ENCODE peak calls at places on chromosomes 16 and 17, in eight cellular contexts. E, J, T, X, Y, V, C and L are unnamed samples.

GRCh38 chr17:77491921-77492445 is 351.2 kb downstream of the SEC14L1 start:
- DNase-seq in E (no peak), J (no peak), T (no peak), X (no peak), Y (no peak), V (no peak), C (no peak), L (no peak)

GRCh38 chr17:49496183-49496865 is 1.2 kb downstream of the NGFR start:
- DNase-seq in E (peak), J (peak), T (peak), X (peak), Y (peak), V (peak), C (peak), L (no peak)

GRCh38 chr17:45787656-45788055 is 3.5 kb downstream of the CRHR1 start:
- DNase-seq in E (no peak), J (no peak), T (no peak), X (no peak), Y (no peak), V (no peak), C (no peak), L (no peak)

GRCh38 chr16:70809392-70810060 is 8.6 kb upstream of the VAC14 start:
- DNase-seq in E (no peak), J (no peak), T (no peak), X (no peak), Y (no peak), V (no peak), C (no peak), L (no peak)

GRCh38 chr17:50270430-50271172 is 3.7 kb upstream of the TMEM92 start:
- DNase-seq in E (no peak), J (no peak), T (no peak), X (peak), Y (peak), V (peak), C (no peak), L (no peak)

GRCh38 chr17:3157218-3157617 is 29.9 kb upstream of the OR1G1 start:
- DNase-seq in E (no peak), J (no peak), T (no peak), X (no peak), Y (no peak), V (no peak), C (no peak), L (no peak)

GRCh38 chr16:30092373-30093010 is 768 bp upstream of the TBX6 start:
- DNase-seq in E (peak), J (peak), T (peak), X (peak), Y (peak), V (peak), C (no peak), L (peak)

GRCh38 chr16:83336630-83337029 is 471.1 kb upstream of the HSBP1 start:
- DNase-seq in E (no peak), J (no peak), T (no peak), X (peak), Y (no peak), V (no peak), C (no peak), L (no peak)

GRCh38 chr17:47707056-47707791 is 13.3 kb downstream of the TBKBP1 start:
- DNase-seq in E (no peak), J (no peak), T (no peak), X (peak), Y (no peak), V (no peak), C (no peak), L (no peak)

GRCh38 chr16:88468289-88469129 is 15.4 kb downstream of the ZFPM1 start:
- DNase-seq in E (peak), J (no peak), T (no peak), X (no peak), Y (peak), V (no peak), C (no peak), L (no peak)

GRCh38 chr17:66843606-66844005 is 8.7 kb downstream of the CACNG5 start:
- DNase-seq in E (no peak), J (no peak), T (no peak), X (no peak), Y (no peak), V (no peak), C (no peak), L (no peak)

GRCh38 chr17:37019117-37019744 is 70.5 kb downstream of the AATF start:
- DNase-seq in E (peak), J (no peak), T (no peak), X (no peak), Y (no peak), V (no peak), C (no peak), L (no peak)

GRCh38 chr17:3535253-3535995 is 22.2 kb downstream of the TRPV3 start:
- DNase-seq in E (peak), J (peak), T (no peak), X (peak), Y (peak), V (no peak), C (peak), L (peak)

GRCh38 chr17:75152971-75153853 is 1.1 kb downstream of the JPT1 start:
- DNase-seq in E (peak), J (no peak), T (no peak), X (peak), Y (peak), V (no peak), C (no peak), L (peak)

GRCh38 chr17:22304667-22305303 is 612.5 kb downstream of the KCNJ18 start:
- DNase-seq in E (no peak), J (no peak), T (no peak), X (no peak), Y (no peak), V (no peak), C (no peak), L (no peak)

GRCh38 chr16:14248791-14249190 is 177.7 kb downstream of the MRTFB start:
- DNase-seq in E (no peak), J (no peak), T (no peak), X (no peak), Y (no peak), V (no peak), C (no peak), L (no peak)

GRCh38 chr16:149024-149675 is 3.3 kb upstream of the HBZ start:
- DNase-seq in E (no peak), J (no peak), T (no peak), X (no peak), Y (no peak), V (no peak), C (no peak), L (no peak)

GRCh38 chr17:45222273-45222993 is 748 bp downstream of the FMNL1 start:
- DNase-seq in E (no peak), J (no peak), T (no peak), X (no peak), Y (no peak), V (no peak), C (no peak), L (no peak)

GRCh38 chr16:79876332-79876730 is 275.8 kb upstream of the MAF start:
- DNase-seq in E (no peak), J (no peak), T (no peak), X (no peak), Y (no peak), V (no peak), C (no peak), L (no peak)

GRCh38 chr16:29900102-29900887 is at the start of gene ASPHD1:
- DNase-seq in E (peak), J (no peak), T (peak), X (peak), Y (peak), V (peak), C (peak), L (peak)

GRCh38 chr16:66274335-66275110 is 92.0 kb upstream of the CDH5 start:
- DNase-seq in E (peak), J (no peak), T (no peak), X (peak), Y (peak), V (no peak), C (no peak), L (no peak)